ENCODE peak calls at places on chromosomes 11 and 22, in eight cellular contexts. G is NCI-H2171 treated with DMSO at 0.1 percent for 48 hours; H is brain pericyte; X is stimulated activated CD4-positive, alpha-beta T cell treated with anti-CD3 and anti-CD28 coated beads, Interleukin-2, amount 100 ng/mL, for 48 hours; Z is upper lobe of right lung; I is CD8-positive, alpha-beta T cell; N is hepatocyte; Q is naive thymus-derived CD8-positive, alpha-beta T cell. C is an unnamed sample.

GRCh38 chr11:11583801-11584445 is 37.9 kb downstream of the GALNT18 start:
- DNase-seq in G (no peak), H (no peak), X (no peak), Z (no peak), I (no peak), N (no peak), Q (no peak), C (peak; percentile 29)

GRCh38 chr11:16979708-16980622 is 34.2 kb downstream of the PLEKHA7 start:
- DNase-seq in G (no peak), H (no peak), X (no peak), Z (no peak), I (no peak), N (no peak), Q (no peak), C (no peak)

GRCh38 chr11:44208976-44209603 is 100.8 kb downstream of the ALX4 start:
- DNase-seq in G (no peak), H (no peak), X (no peak), Z (no peak), I (no peak), N (no peak), Q (no peak), C (no peak)

GRCh38 chr11:1071571-1072115 is 3.0 kb upstream of the MUC2 start:
- DNase-seq in G (no peak), H (no peak), X (no peak), Z (peak; percentile 39), I (no peak), N (no peak), Q (no peak), C (no peak)

GRCh38 chr11:33463059-33463458 is 205.9 kb downstream of the HIPK3 start:
- DNase-seq in G (no peak), H (no peak), X (no peak), Z (no peak), I (no peak), N (no peak), Q (no peak), C (no peak)

GRCh38 chr11:14927146-14927545 is 35.1 kb upstream of the CYP2R1 start:
- DNase-seq in G (no peak), H (no peak), X (no peak), Z (no peak), I (no peak), N (no peak), Q (no peak), C (no peak)

GRCh38 chr11:2508793-2509192 is 64.0 kb downstream of the KCNQ1 start:
- DNase-seq in G (no peak), H (no peak), X (no peak), Z (no peak), I (no peak), N (no peak), Q (no peak), C (peak; percentile 37)

GRCh38 chr22:39242809-39243442 is 1.9 kb downstream of the PDGFB start:
- DNase-seq in G (peak; percentile 47), H (no peak), X (no peak), Z (no peak), I (no peak), N (peak; percentile 79), Q (peak; percentile 45), C (peak; percentile 76)

GRCh38 chr11:36469063-36469462 is 41.0 kb downstream of the TRAF6 start:
- DNase-seq in G (no peak), H (no peak), X (peak; percentile 16), Z (no peak), I (no peak), N (no peak), Q (no peak), C (peak; percentile 79)

GRCh38 chr22:30261134-30261533 is 5.5 kb downstream of the OSM start:
- DNase-seq in G (no peak), H (no peak), X (no peak), Z (no peak), I (no peak), N (no peak), Q (no peak), C (peak; percentile 77)

GRCh38 chr22:46245515-46245914 is 4.6 kb downstream of the CDPF1 start:
- DNase-seq in G (no peak), H (no peak), X (no peak), Z (no peak), I (no peak), N (no peak), Q (no peak), C (no peak)

GRCh38 chr11:78893996-78894395 is 319.3 kb upstream of the NARS2 start:
- DNase-seq in G (no peak), H (no peak), X (no peak), Z (no peak), I (no peak), N (no peak), Q (no peak), C (no peak)

GRCh38 chr11:30919389-30920172 is 333.4 kb upstream of the MPPED2 start:
- DNase-seq in G (no peak), H (no peak), X (no peak), Z (no peak), I (no peak), N (no peak), Q (no peak), C (no peak)

GRCh38 chr22:48976556-48977535 is 850.8 kb downstream of the BRD1 start:
- DNase-seq in G (no peak), H (no peak), X (no peak), Z (no peak), I (no peak), N (no peak), Q (no peak), C (no peak)

C was measured in islet precursor cell.